ENCODE peak calls at places on chromosomes 11 and 22, in eight cellular contexts. Y is EL, L is kidney tubule cell, F is H7, K is NCI-H1105 treated with DMSO at 0.1 percent for 48 hours, C is HEK293T, T is heart left ventricle, V is AG04450. B is an unnamed sample.

GRCh38 chr11:35236667-35237003 is 97.7 kb downstream of the CD44 start:
- DNase-seq in K (no peak), L (peak), F (no peak), C (no peak), Y (peak), V (no peak), T (no peak), B (peak)

GRCh38 chr11:117443269-117444186 is 115.9 kb downstream of the CEP164 start:
- DNase-seq in L (peak), T (peak), V (no peak), K (peak), C (peak), F (peak), Y (peak), B (no peak)

GRCh38 chr11:12473366-12473765 is 96.0 kb downstream of the PARVA start:
- DNase-seq in Y (no peak), C (no peak), L (no peak), V (no peak), F (no peak), K (no peak), T (no peak), B (no peak)

GRCh38 chr11:114090976-114091375 is 31.5 kb downstream of the ZBTB16 start:
- DNase-seq in L (no peak), Y (no peak), F (no peak), T (no peak), V (no peak), C (no peak), K (no peak), B (no peak)

GRCh38 chr11:63608353-63609345 is 5.6 kb downstream of the PLAAT3 start:
- DNase-seq in F (no peak), L (peak), Y (peak), T (no peak), K (no peak), C (no peak), V (no peak), B (no peak)

GRCh38 chr11:108768370-108768769 is 103.5 kb downstream of the DDX10 start:
- DNase-seq in F (no peak), C (no peak), T (no peak), L (no peak), Y (no peak), V (no peak), K (no peak), B (no peak)

GRCh38 chr11:65559535-65559934 is 1.4 kb upstream of the LTBP3 start:
- DNase-seq in T (no peak), C (no peak), L (no peak), K (no peak), Y (no peak), F (no peak), V (no peak), B (no peak)

GRCh38 chr11:68279676-68280075 is 7.9 kb upstream of the C11orf24 start:
- DNase-seq in T (no peak), K (no peak), L (no peak), F (no peak), C (no peak), V (no peak), Y (no peak), B (no peak)

GRCh38 chr22:30777589-30777988 is 82.9 kb downstream of the OSBP2 start:
- DNase-seq in V (no peak), Y (no peak), F (no peak), L (no peak), K (no peak), T (no peak), C (no peak), B (no peak)

GRCh38 chr11:115939726-115940421 is 435.7 kb upstream of the CADM1 start:
- DNase-seq in Y (no peak), V (no peak), C (no peak), F (no peak), T (no peak), K (peak), L (no peak), B (no peak)

GRCh38 chr11:60211206-60211605 is 28.3 kb upstream of the MS4A6A start:
- DNase-seq in T (no peak), Y (no peak), C (no peak), V (no peak), F (no peak), L (no peak), K (no peak), B (no peak)

GRCh38 chr11:101567086-101567485 is 16.7 kb downstream of the TRPC6 start:
- DNase-seq in V (no peak), K (no peak), L (no peak), T (no peak), Y (no peak), F (peak), C (no peak), B (no peak)

GRCh38 chr11:20251496-20251895 is 91.2 kb upstream of the DBX1 start:
- DNase-seq in L (no peak), C (no peak), V (no peak), T (no peak), Y (no peak), K (no peak), F (no peak), B (no peak)

GRCh38 chr11:134889832-134890231 is 477.8 kb upstream of the B3GAT1 start:
- DNase-seq in T (no peak), K (no peak), F (no peak), C (no peak), V (no peak), L (no peak), Y (no peak), B (no peak)

GRCh38 chr22:23878219-23878618 is 16.0 kb upstream of the MIF start:
- DNase-seq in Y (no peak), V (no peak), L (no peak), C (no peak), K (no peak), F (peak), T (no peak), B (no peak)

GRCh38 chr22:17087176-17088131 is 2.7 kb downstream of the IL17RA start:
- DNase-seq in Y (peak), C (no peak), K (no peak), L (no peak), V (peak), F (no peak), T (no peak), B (peak)

GRCh38 chr11:62823677-62824076 is 8.2 kb downstream of the STX5 start:
- DNase-seq in V (no peak), T (no peak), K (no peak), F (no peak), L (no peak), Y (no peak), C (no peak), B (no peak)

GRCh38 chr11:2574553-2575535 is 125.0 kb downstream of the KCNQ1OT1 start:
- DNase-seq in C (no peak), K (no peak), Y (no peak), T (peak), L (no peak), F (no peak), V (no peak), B (no peak)

GRCh38 chr11:3203221-3204043 is 15.2 kb downstream of the MRGPRG start:
- DNase-seq in F (peak), T (no peak), K (peak), V (no peak), L (no peak), Y (peak), C (peak), B (no peak)

GRCh38 chr22:31629741-31630184 is 32.3 kb downstream of the PISD start:
- DNase-seq in Y (no peak), T (no peak), L (no peak), K (no peak), F (no peak), V (no peak), C (no peak), B (no peak)

GRCh38 chr11:62665630-62666258 is 632 bp downstream of the CSKMT start:
- DNase-seq in F (peak), C (peak), T (peak), V (no peak), L (peak), Y (no peak), K (no peak), B (peak)

B was measured in RCC 7860.